ENCODE peak calls at places on chromosomes 5 and 9, in seven cellular contexts. Z, J, G, D, Y, T and S are unnamed samples.
A peak's percentile ranks its signal among the peaks of the same experiment; 100 is the strongest.

GRCh38 chr5:137389042-137389441 is 110.1 kb downstream of the SPOCK1 start:
- DNase-seq in Z (no peak), J (no peak), G (no peak), D (no peak), Y (no peak), T (no peak), S (no peak)

GRCh38 chr5:57627661-57628060 is 145.1 kb upstream of the ACTBL2 start:
- DNase-seq in Z (no peak), J (no peak), G (no peak), D (no peak), Y (no peak), T (no peak), S (no peak)

GRCh38 chr9:123569343-123569694 is 213.3 kb downstream of the CRB2 start:
- DNase-seq in Z (no peak), J (no peak), G (no peak), D (no peak), Y (no peak), T (no peak), S (no peak)

GRCh38 chr5:174547814-174548213 is 176.6 kb upstream of the MSX2 start:
- DNase-seq in Z (no peak), J (no peak), G (peak; percentile 57), D (no peak), Y (no peak), T (no peak), S (no peak)

GRCh38 chr9:97046228-97046627 is 7.3 kb upstream of the CTSV start:
- DNase-seq in Z (peak; percentile 83), J (no peak), G (no peak), D (peak; percentile 66), Y (peak; percentile 36), T (peak; percentile 54), S (no peak)

GRCh38 chr5:119301210-119301609 is 54.6 kb upstream of the TNFAIP8 start:
- DNase-seq in Z (no peak), J (no peak), G (no peak), D (no peak), Y (no peak), T (no peak), S (no peak)

GRCh38 chr9:95641591-95641990 is 124.8 kb upstream of the PTCH1 start:
- DNase-seq in Z (no peak), J (peak; percentile 9), G (no peak), D (no peak), Y (no peak), T (no peak), S (no peak)

GRCh38 chr5:143002459-143003327 is 232.5 kb downstream of the ARHGAP26 start:
- DNase-seq in Z (no peak), J (peak; percentile 41), G (no peak), D (no peak), Y (no peak), T (no peak), S (peak; percentile 82)

DNA sequence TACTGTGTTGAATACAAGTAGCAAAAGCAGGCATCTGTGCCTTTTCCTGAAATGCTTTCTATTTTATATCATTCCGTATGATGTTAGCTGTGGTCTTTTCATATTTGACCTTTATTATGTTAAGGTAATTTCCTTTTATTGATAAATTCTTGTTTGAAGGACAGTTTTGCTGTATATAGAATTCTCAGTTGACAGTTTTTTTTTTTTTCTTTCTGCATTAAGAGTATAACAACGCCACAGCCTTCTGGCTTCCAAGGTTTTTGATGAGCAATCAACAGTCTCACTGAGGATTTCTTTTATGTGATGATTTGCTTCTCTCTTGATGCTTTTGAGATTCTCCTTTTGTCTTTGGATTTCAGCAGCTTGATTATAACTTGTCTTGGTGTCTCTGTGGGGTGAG is 23.6 kb downstream of the ZNF483 start:
- DNase-seq in Z (no peak), J (no peak), G (no peak), D (no peak), Y (no peak), T (no peak), S (no peak)
- H3K9me3 ChIP-seq in Z (peaks cover 40% of the 10 kb centered on the region), J (peaks cover 3% of the 10 kb centered on the region), G (peaks cover 4% of the 10 kb centered on the region), D (peaks cover 63% of the 10 kb centered on the region), Y (peaks cover 66% of the 10 kb centered on the region), T (peaks cover 90% of the 10 kb centered on the region), S (peaks cover 3% of the 10 kb centered on the region)

GRCh38 chr5:168658394-168658793 is 79.2 kb upstream of the PANK3 start:
- DNase-seq in Z (no peak), J (no peak), G (peak; percentile 64), D (no peak), Y (no peak), T (no peak), S (no peak)
- TF ChIP-seq YY1 in Z (no peak), J (no peak), G (no peak), D (no peak), Y (no peak), T (no peak), S (no peak)

GRCh38 chr5:149157330-149157729 is 16.0 kb downstream of the ABLIM3 start:
- DNase-seq in Z (no peak), J (no peak), G (no peak), D (no peak), Y (no peak), T (no peak), S (no peak)
- H3K9me3 ChIP-seq in Z (no peaks in the 10 kb centered on the region), J (no peaks in the 10 kb centered on the region), G (no peaks in the 10 kb centered on the region), D (no peaks in the 10 kb centered on the region), Y (no peaks in the 10 kb centered on the region), T (no peaks in the 10 kb centered on the region), S (no peaks in the 10 kb centered on the region)

GRCh38 chr9:38423939-38424843 is at the start of gene IGFBPL1:
- DNase-seq in Z (no peak), J (no peak), G (peak; percentile 89), D (peak; percentile 72), Y (no peak), T (no peak), S (no peak)
- TF ChIP-seq YY1 in Z (no peak), J (no peak), G (no peak), D (no peak), Y (no peak), T (no peak), S (no peak)

DNA sequence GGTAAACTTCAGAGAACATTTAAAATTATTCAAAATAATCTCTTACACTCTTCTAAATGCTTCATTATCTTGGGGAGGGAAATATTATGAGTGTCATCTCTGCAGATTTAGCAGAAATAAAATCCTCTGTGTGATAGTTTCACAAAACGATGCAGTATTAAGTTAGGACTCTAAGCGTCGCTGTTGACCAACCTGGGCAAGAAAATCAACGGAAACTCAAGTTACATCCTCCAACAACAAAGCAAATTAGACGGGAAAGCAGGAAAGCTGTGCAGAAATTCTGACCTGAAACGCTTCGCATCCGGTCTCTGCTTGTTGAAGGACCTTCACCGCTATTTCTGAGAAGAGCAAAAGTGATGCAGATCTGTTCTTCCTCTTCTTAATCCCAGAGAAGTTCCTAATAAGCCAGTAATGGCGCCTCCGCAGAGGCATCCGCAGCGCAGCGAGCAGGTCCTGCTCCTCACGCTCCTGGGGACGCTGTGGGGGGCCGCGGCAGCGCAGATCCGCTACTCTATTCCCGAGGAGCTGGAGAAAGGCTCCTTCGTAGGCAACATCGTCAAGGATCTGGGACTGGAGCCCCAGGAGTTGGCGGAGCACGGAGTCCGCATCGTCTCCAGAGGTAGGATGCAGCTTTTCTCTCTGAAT is at the start of gene PCDHGA6:
- DNase-seq in Z (no peak), J (no peak), G (no peak), D (no peak), Y (no peak), T (no peak), S (no peak)
- H3K9me3 ChIP-seq in Z (no peaks in the 10 kb centered on the region), J (no peaks in the 10 kb centered on the region), G (no peaks in the 10 kb centered on the region), D (peaks cover 36% of the 10 kb centered on the region), Y (peaks cover 53% of the 10 kb centered on the region), T (peaks cover 17% of the 10 kb centered on the region), S (peaks cover 17% of the 10 kb centered on the region)

DNA sequence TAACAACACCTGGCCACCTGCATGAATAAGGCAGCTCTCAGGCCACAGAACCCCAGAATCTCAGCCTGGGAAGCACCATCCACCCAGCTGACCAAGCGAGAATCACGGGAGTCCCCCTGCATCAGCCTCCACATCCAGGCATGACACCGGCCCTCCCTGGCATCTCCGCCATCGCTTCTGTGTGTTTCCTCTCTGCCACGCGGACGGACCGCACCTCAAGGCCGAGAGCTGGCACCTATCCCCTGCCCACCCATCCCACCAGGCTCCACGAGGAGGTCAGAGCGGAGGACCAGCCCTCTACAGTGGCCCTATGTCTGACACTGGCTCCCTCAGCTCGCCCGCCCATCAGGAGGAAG is 134.7 kb downstream of the COL23A1 start:
- DNase-seq in Z (no peak), J (no peak), G (no peak), D (no peak), Y (no peak), T (no peak), S (no peak)
- TF ChIP-seq YY1 in Z (no peak), J (no peak), G (no peak), D (no peak), Y (no peak), T (no peak), S (no peak)

DNA sequence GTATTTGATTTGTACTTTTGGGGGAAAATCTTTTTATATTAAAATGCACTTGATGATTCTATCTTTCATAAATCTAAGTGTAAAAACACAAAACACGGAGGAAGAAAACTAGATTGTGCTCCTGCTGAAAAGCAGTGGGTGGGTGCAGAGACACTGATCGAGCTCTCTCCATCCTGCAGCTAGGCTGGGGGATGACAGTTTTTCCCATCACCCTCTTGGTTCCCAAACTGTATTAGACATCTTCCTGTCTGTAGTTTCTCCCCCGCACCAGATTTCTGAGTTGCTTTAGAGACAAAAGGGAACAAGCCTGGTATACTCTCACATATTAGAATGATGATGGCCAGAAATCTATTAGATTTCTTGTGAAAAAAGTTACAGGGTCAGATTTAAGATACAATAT is 99.6 kb downstream of the FAM114A2 start:
- DNase-seq in Z (no peak), J (no peak), G (no peak), D (no peak), Y (no peak), T (no peak), S (no peak)
- H3K9me3 ChIP-seq in Z (no peaks in the 10 kb centered on the region), J (no peaks in the 10 kb centered on the region), G (peaks cover 4% of the 10 kb centered on the region), D (peaks cover 31% of the 10 kb centered on the region), Y (peaks cover 48% of the 10 kb centered on the region), T (peaks cover 54% of the 10 kb centered on the region), S (peaks cover 8% of the 10 kb centered on the region)

GRCh38 chr9:138112791-138113600 is 235.4 kb downstream of the CACNA1B start:
- DNase-seq in Z (no peak), J (no peak), G (no peak), D (no peak), Y (no peak), T (no peak), S (no peak)

GRCh38 chr9:138114501-138115245 is 237.1 kb downstream of the CACNA1B start:
- DNase-seq in Z (no peak), J (no peak), G (no peak), D (no peak), Y (no peak), T (no peak), S (no peak)

GRCh38 chr9:138115506-138115905 is 237.9 kb downstream of the CACNA1B start:
- DNase-seq in Z (no peak), J (no peak), G (peak; percentile 10), D (no peak), Y (no peak), T (no peak), S (no peak)

GRCh38 chr9:138111607-138112006 is 234.0 kb downstream of the CACNA1B start:
- DNase-seq in Z (no peak), J (no peak), G (peak; percentile 11), D (no peak), Y (no peak), T (no peak), S (no peak)

GRCh38 chr9:138112090-138112748 is 234.6 kb downstream of the CACNA1B start:
- DNase-seq in Z (no peak), J (no peak), G (no peak), D (no peak), Y (no peak), T (no peak), S (no peak)
- TF ChIP-seq YY1 in Z (no peak), J (no peak), G (no peak), D (no peak), Y (no peak), T (no peak), S (no peak)